ENCODE peak calls at places on chromosome 21, in six cellular contexts. D is MM.1S, V is GM06990, G is fibroblast of lung, Y is sigmoid colon, F is ascending aorta. E is an unnamed sample.

GRCh38 chr21:22490044-22490443 is 1491.8 kb downstream of the NCAM2 start:
- DNase-seq in F (no peak), D (no peak), Y (no peak), G (no peak), V (no peak), E (no peak)

GRCh38 chr21:17466166-17466565 is 46.7 kb upstream of the CXADR start:
- DNase-seq in F (no peak), D (no peak), V (no peak), G (peak; percentile 87), Y (no peak), E (peak; percentile 68)

GRCh38 chr21:31630062-31630711 is 29.3 kb upstream of the SOD1 start:
- DNase-seq in Y (no peak), F (peak; percentile 33), V (no peak), G (peak; percentile 90), D (no peak), E (peak; percentile 99)

GRCh38 chr21:46431884-46432488 is 26.7 kb upstream of the DIP2A start:
- DNase-seq in G (no peak), D (no peak), V (no peak), Y (no peak), F (no peak), E (no peak)

GRCh38 chr21:27817902-27818623 is 851.2 kb upstream of the ADAMTS5 start:
- DNase-seq in D (no peak), F (no peak), V (no peak), G (no peak), Y (no peak), E (no peak)

GRCh38 chr21:46368533-46369285 is 44.8 kb downstream of the PCNT start:
- DNase-seq in V (no peak), Y (no peak), G (no peak), F (no peak), D (peak; percentile 87), E (no peak)

GRCh38 chr21:45319461-45320211 is 31.9 kb upstream of the POFUT2 start:
- DNase-seq in D (no peak), V (no peak), Y (peak; percentile 77), F (peak; percentile 94), G (peak; percentile 76), E (no peak)

GRCh38 chr21:38306407-38306806 is 49.6 kb downstream of the KCNJ15 start:
- DNase-seq in D (no peak), G (peak; percentile 89), Y (no peak), F (no peak), V (no peak), E (peak; percentile 94)

GRCh38 chr21:44360174-44360573 is 6.8 kb downstream of the TRPM2 start:
- DNase-seq in F (no peak), G (no peak), V (no peak), Y (no peak), D (no peak), E (no peak)

GRCh38 chr21:38506606-38507331 is 8.5 kb upstream of the ERG start:
- DNase-seq in Y (no peak), G (no peak), D (no peak), F (no peak), V (no peak), E (no peak)

GRCh38 chr21:43643193-43643592 is 16.1 kb downstream of the HSF2BP start:
- DNase-seq in V (no peak), D (no peak), F (no peak), G (no peak), Y (no peak), E (no peak)

GRCh38 chr21:24023936-24024335 is 1583.3 kb downstream of the MRPL39 start:
- DNase-seq in V (no peak), D (no peak), G (peak; percentile 1), Y (no peak), F (no peak), E (peak; percentile 41)

GRCh38 chr21:14303731-14304488 is 79.0 kb downstream of the HSPA13 start:
- DNase-seq in V (no peak), D (no peak), Y (no peak), F (no peak), G (no peak), E (no peak)

GRCh38 chr21:20169812-20170576 is 828.2 kb upstream of the NCAM2 start:
- DNase-seq in V (no peak), G (no peak), Y (no peak), D (no peak), F (no peak), E (no peak)

GRCh38 chr21:45130324-45130774 is 56.0 kb downstream of the ADARB1 start:
- DNase-seq in G (peak; percentile 71), F (peak; percentile 81), D (no peak), V (no peak), Y (peak; percentile 85), E (no peak)

GRCh38 chr21:32702702-32703101 is 25.1 kb downstream of the SYNJ1 start:
- DNase-seq in V (no peak), Y (no peak), G (peak; percentile 76), D (no peak), F (no peak), E (no peak)

GRCh38 chr21:41917531-41917930 is 36.3 kb downstream of the C2CD2 start:
- DNase-seq in V (no peak), Y (peak; percentile 22), G (no peak), D (no peak), F (no peak), E (no peak)

GRCh38 chr21:41914358-41914757 is 35.2 kb upstream of the PRDM15 start:
- DNase-seq in V (no peak), D (no peak), G (no peak), F (no peak), Y (no peak), E (no peak)

GRCh38 chr21:41916888-41917433 is 36.9 kb downstream of the C2CD2 start:
- DNase-seq in Y (peak; percentile 30), G (no peak), F (no peak), D (no peak), V (no peak), E (no peak)

GRCh38 chr21:41913230-41913629 is 34.1 kb upstream of the PRDM15 start:
- DNase-seq in V (no peak), F (no peak), D (no peak), G (no peak), Y (peak; percentile 35), E (no peak)

DNA sequence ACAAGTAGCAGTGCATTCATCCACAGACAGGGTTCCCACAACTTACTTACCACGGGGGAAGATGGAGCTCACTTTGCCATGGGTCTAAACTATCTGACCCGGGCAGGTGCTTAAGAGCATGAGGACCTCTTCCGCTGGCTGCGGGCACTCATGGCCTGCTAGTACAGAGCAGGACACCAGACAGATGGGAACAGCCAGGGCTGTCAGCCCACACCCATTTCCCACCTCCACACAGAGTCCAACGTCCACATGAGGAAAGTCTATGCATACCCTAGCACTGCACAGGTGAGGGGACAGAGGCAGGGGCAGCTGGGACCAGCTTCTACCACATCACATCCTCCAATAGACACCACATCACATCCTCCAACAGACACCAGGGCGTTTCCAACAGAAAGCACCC is 35.8 kb upstream of the PRDM15 start:
- DNase-seq in V (no peak), Y (no peak), G (no peak), D (no peak), F (no peak), E (no peak)
- TF ChIP-seq CTCF in V (no peak), Y (no peak), G (no peak), D (no peak), F (no peak), E (no peak)

DNA sequence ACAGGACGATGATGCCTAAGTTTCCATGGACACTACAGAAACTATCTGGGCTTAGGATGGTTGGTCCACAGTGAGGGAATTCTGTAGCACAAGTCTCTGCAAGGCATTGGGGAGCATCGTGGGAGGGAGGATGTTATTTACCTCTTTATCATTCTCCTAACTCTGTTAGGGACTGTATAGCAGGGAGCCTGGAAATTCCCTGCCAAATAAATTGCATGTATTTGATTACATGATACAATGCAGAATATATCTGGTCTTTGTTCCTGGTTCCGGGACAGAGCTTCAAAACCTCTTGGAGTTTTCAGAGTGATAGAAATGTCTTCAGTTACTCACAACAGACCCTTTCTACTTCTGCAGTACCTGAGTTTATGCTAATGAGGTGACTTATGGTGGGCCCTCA is 385.9 kb downstream of the PCP4 start:
- DNase-seq in F (no peak), Y (no peak), D (no peak), G (no peak), V (no peak), E (no peak)
- H3K4me3 ChIP-seq in F (no peak overlapping the region), Y (no peak overlapping the region), D (no peak overlapping the region), G (no peak overlapping the region), V (no peak overlapping the region), E (no peak overlapping the region)

DNA sequence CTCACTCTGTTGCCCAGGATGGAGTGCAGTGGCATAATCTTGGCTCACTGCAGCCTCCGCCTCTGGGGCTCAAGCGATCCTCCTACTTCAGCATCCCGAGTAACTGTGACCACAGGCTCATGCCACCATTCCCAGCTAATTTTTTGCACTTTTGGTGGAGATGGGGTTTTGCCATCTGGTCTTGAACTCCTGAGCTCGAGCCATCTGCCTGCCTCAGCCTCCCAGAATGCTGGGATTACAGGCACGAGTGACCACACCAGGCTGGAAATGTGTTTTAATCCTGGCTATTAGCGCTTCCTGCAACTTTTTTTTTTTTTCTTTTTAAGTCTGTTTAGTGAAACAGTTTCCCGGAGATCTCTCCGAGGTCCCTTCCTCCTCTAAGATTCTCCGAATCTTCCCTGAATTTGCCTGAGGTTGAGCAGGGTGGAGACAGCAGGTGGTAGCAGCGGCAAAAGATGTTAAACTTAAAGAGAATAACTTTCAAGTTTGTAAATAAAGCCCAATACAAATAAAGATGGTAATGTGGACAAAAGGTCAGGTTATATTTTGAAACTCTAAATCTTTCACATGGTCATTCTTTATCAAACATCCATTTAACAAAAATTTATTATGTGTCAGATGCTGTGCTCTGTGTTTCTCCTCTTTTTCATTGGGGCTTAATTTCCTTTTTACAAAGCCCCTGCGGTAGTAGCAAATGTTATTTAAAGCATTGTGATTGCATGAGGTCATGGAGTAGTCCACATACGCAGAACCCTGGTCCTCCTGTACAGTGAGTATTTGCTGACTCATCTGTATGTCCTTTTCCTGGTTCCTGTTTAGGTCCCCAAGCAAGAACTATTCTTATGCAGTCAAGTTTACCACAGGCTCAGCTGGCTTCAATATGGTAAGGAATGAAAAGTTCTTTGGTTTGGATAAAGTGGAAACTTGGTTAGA is 119.1 kb downstream of the ITSN1 start:
- DNase-seq in V (no peak), G (peak; percentile 100), D (peak; percentile 45), Y (no peak), F (peak; percentile 69), E (peak; percentile 94)
- TF ChIP-seq CTCF in V (no peak), G (no peak), D (no peak), Y (no peak), F (no peak), E (no peak)

GRCh38 chr21:34018910-34019309 is 54.5 kb upstream of the MRPS6 start:
- DNase-seq in V (no peak), Y (no peak), D (peak; percentile 63), G (no peak), F (no peak), E (no peak)

GRCh38 chr21:34019402-34019801 is 54.0 kb upstream of the MRPS6 start:
- DNase-seq in D (no peak), F (no peak), G (no peak), Y (no peak), V (no peak), E (no peak)

GRCh38 chr21:34017127-34017961 is 56.0 kb upstream of the MRPS6 start:
- DNase-seq in D (no peak), V (no peak), G (peak; percentile 89), Y (no peak), F (no peak), E (no peak)

GRCh38 chr21:34020005-34020847 is 53.2 kb upstream of the MRPS6 start:
- DNase-seq in D (peak; percentile 61), F (no peak), V (peak; percentile 79), Y (no peak), G (peak; percentile 58), E (no peak)

DNA sequence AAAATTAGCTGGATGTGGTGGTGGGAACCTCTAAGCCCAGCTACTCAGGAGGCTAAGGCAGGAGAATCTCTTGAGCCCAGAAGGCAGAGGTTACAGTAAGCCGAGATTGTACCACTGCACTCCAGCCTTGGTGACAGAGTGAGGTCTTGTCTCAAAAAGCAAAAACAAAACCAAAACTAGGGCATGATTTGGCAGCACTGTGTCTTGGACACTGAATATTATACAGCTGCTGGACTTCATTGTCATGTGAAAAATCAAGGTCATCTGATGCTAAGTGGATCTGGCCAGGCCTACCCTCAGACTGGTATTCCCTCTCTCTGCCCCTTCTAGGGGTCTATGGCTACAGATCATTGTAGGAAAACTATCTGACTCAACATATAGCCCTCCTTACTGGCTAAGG is 55.2 kb upstream of the MRPS6 start:
- DNase-seq in Y (no peak), D (peak; percentile 81), F (no peak), V (no peak), G (no peak), E (no peak)
- H3K4me3 ChIP-seq in Y (no peak overlapping the region), D (peak overlapping the region; percentile 14), F (no peak overlapping the region), V (peak overlapping the region; percentile 35), G (no peak overlapping the region), E (no peak overlapping the region)